ENCODE peak calls at places on chromosomes 6 and 20, in eight cellular contexts. P is PC-3, X is K562, W is heart right ventricle, Y is DND-41, G is left ventricle myocardium inferior, T is aorta, B is cardiac muscle cell. Z is an unnamed sample.
A peak's percentile ranks its signal among the peaks of the same experiment; 100 is the strongest.

GRCh38 chr20:4904127-4904860 is 97.0 kb downstream of the SLC23A2 start:
- DNase-seq in P (peak; percentile 13), X (no peak), W (no peak), Y (no peak), G (no peak), T (no peak), B (no peak), Z (no peak)

GRCh38 chr6:32772656-32773055 is 9.3 kb upstream of the HLA-DQB2 start:
- DNase-seq in P (no peak), X (no peak), W (no peak), Y (no peak), G (no peak), T (no peak), B (no peak), Z (no peak)

GRCh38 chr6:42726026-42726425 is 3.6 kb upstream of the PRPH2 start:
- DNase-seq in P (no peak), X (no peak), W (no peak), Y (no peak), G (no peak), T (no peak), B (no peak), Z (no peak)

GRCh38 chr20:24764825-24765224 is 184.2 kb upstream of the CST7 start:
- DNase-seq in P (no peak), X (no peak), W (no peak), Y (no peak), G (no peak), T (no peak), B (no peak), Z (no peak)

GRCh38 chr6:120564779-120565178 is 769.5 kb downstream of the TBC1D32 start:
- DNase-seq in P (no peak), X (no peak), W (no peak), Y (no peak), G (no peak), T (no peak), B (no peak), Z (no peak)

GRCh38 chr20:43722153-43722505 is 4.7 kb downstream of the GTSF1L start:
- DNase-seq in P (no peak), X (no peak), W (no peak), Y (no peak), G (no peak), T (no peak), B (no peak), Z (no peak)

GRCh38 chr6:168377481-168377850 is 57.9 kb upstream of the DACT2 start:
- DNase-seq in P (no peak), X (peak; percentile 6), W (peak; percentile 44), Y (no peak), G (peak; percentile 73), T (peak; percentile 81), B (no peak), Z (no peak)

GRCh38 chr20:14232650-14233049 is 104.8 kb downstream of the FLRT3 start:
- DNase-seq in P (no peak), X (no peak), W (no peak), Y (no peak), G (no peak), T (no peak), B (no peak), Z (no peak)

GRCh38 chr6:51098801-51099200 is 280.1 kb downstream of the TFAP2B start:
- DNase-seq in P (peak; percentile 69), X (no peak), W (no peak), Y (no peak), G (no peak), T (no peak), B (no peak), Z (no peak)

GRCh38 chr20:17229256-17229655 is 2.4 kb downstream of the PCSK2 start:
- DNase-seq in P (no peak), X (no peak), W (no peak), Y (no peak), G (no peak), T (no peak), B (no peak), Z (no peak)

GRCh38 chr6:12844284-12845223 is 128.0 kb downstream of the PHACTR1 start:
- DNase-seq in P (peak; percentile 52), X (peak; percentile 29), W (no peak), Y (no peak), G (no peak), T (no peak), B (peak; percentile 32), Z (peak; percentile 56)

GRCh38 chr6:16331328-16332174 is 93.2 kb downstream of the GMPR start:
- DNase-seq in P (peak; percentile 75), X (peak; percentile 86), W (peak; percentile 71), Y (peak; percentile 33), G (peak; percentile 74), T (peak; percentile 93), B (peak; percentile 81), Z (peak; percentile 91)

GRCh38 chr6:85126448-85127178 is 323.3 kb upstream of the NT5E start:
- DNase-seq in P (peak; percentile 67), X (peak; percentile 62), W (peak; percentile 22), Y (peak; percentile 50), G (peak; percentile 27), T (peak; percentile 85), B (peak; percentile 68), Z (peak; percentile 39)

GRCh38 chr20:546353-546752 is 2.8 kb upstream of the CSNK2A1 start:
- DNase-seq in P (no peak), X (no peak), W (no peak), Y (no peak), G (no peak), T (no peak), B (no peak), Z (no peak)

GRCh38 chr6:161257778-161258457 is 15.9 kb downstream of the AGPAT4 start:
- DNase-seq in P (peak; percentile 88), X (no peak), W (no peak), Y (no peak), G (no peak), T (no peak), B (no peak), Z (peak; percentile 86)

GRCh38 chr6:10391299-10391630 is 23.6 kb downstream of the TFAP2A start:
- DNase-seq in P (no peak), X (no peak), W (no peak), Y (no peak), G (no peak), T (no peak), B (no peak), Z (no peak)

GRCh38 chr6:55562318-55562717 is 16.7 kb downstream of the HMGCLL1 start:
- DNase-seq in P (no peak), X (no peak), W (no peak), Y (no peak), G (peak; percentile 17), T (no peak), B (no peak), Z (no peak)

GRCh38 chr6:72669324-72669723 is 47.5 kb downstream of the KCNQ5 start:
- DNase-seq in P (no peak), X (no peak), W (no peak), Y (peak; percentile 16), G (no peak), T (no peak), B (no peak), Z (no peak)

GRCh38 chr6:138107752-138108592 is 753 bp upstream of the PERP start:
- DNase-seq in P (peak; percentile 25), X (peak; percentile 38), W (peak; percentile 14), Y (no peak), G (no peak), T (no peak), B (no peak), Z (no peak)

DNA sequence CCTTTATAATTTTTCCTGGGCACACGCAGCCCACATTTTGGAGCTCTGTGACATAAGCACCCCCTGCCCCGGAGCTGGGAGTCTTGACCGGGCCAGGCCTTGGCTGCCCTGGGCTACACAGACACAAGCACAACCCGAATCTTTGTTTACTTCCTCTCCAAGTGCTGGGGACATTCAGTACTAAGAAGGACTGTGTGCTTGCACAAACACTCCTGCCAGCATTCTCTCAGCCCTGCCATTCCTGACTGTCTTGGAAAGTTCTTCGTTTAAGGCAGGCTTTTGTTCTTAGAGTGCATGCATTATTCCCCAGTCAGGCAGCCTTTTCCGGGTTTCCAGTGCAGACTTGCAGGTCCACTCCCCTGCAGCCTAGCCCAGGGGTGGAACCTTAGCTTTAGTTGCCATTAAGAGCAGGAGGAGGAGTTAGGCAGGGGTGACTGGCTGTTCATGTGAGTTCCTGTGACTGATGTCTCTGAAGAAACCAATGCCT is 28.6 kb downstream of the FOXO3 start:
- DNase-seq in P (peak; percentile 47), X (peak; percentile 82), W (peak; percentile 66), Y (no peak), G (peak; percentile 74), T (peak; percentile 79), B (peak; percentile 71), Z (peak; percentile 69)
- H3K4me1 ChIP-seq in P (peaks cover 28% of the 10 kb centered on the region), X (peaks cover 8% of the 10 kb centered on the region), W (peaks cover 89% of the 10 kb centered on the region), Y (peaks cover 48% of the 10 kb centered on the region), G (peaks cover 98% of the 10 kb centered on the region), T (peaks cover 38% of the 10 kb centered on the region), B (peaks cover 55% of the 10 kb centered on the region), Z (peaks cover 87% of the 10 kb centered on the region)

DNA sequence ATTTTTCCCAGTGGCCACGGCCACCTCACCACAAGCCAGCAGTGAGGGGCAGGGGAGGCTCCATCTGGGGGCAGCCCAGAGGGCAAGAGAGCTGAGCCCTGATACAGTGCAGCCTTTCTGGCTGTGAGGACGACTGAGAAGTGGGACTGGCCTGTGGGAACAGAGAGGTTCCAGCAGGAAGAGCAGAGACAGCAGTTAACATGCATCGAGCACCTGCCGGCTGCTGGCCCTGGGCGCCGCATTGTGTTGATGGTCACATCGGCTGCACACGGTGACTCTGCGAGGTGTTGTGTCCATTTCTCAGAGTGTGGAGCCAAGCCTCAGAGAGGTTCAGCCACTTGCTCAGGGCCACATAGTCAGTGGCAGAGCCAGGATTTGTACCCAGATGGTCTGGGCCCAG is 9.8 kb downstream of the FOXS1 start:
- DNase-seq in P (no peak), X (no peak), W (no peak), Y (no peak), G (no peak), T (no peak), B (no peak), Z (no peak)
- H3K4me1 ChIP-seq in P (peaks cover 17% of the 10 kb centered on the region), X (peaks cover 51% of the 10 kb centered on the region), W (peaks cover 23% of the 10 kb centered on the region), Y (peaks cover 6% of the 10 kb centered on the region), G (peaks cover 46% of the 10 kb centered on the region), T (no peaks in the 10 kb centered on the region), B (no peaks in the 10 kb centered on the region), Z (peaks cover 25% of the 10 kb centered on the region)

GRCh38 chr6:298233-299049 is 6.2 kb downstream of the DUSP22 start:
- DNase-seq in P (no peak), X (no peak), W (no peak), Y (no peak), G (no peak), T (no peak), B (no peak), Z (no peak)

GRCh38 chr6:300026-300425 is 7.7 kb downstream of the DUSP22 start:
- DNase-seq in P (no peak), X (no peak), W (no peak), Y (no peak), G (no peak), T (no peak), B (no peak), Z (no peak)

GRCh38 chr6:296151-297122 is 4.2 kb downstream of the DUSP22 start:
- DNase-seq in P (no peak), X (no peak), W (no peak), Y (peak; percentile 35), G (no peak), T (no peak), B (no peak), Z (no peak)

GRCh38 chr6:299050-299980 is 7.0 kb downstream of the DUSP22 start:
- DNase-seq in P (no peak), X (no peak), W (no peak), Y (no peak), G (no peak), T (no peak), B (no peak), Z (peak; percentile 68)

GRCh38 chr6:297571-298232 is 5.4 kb downstream of the DUSP22 start:
- DNase-seq in P (no peak), X (no peak), W (no peak), Y (no peak), G (no peak), T (no peak), B (no peak), Z (no peak)
- H3K4me1 ChIP-seq in P (peaks cover 7% of the 10 kb centered on the region), X (peaks cover 7% of the 10 kb centered on the region), W (peaks cover 4% of the 10 kb centered on the region), Y (peaks cover 21% of the 10 kb centered on the region), G (peaks cover 60% of the 10 kb centered on the region), T (no peaks in the 10 kb centered on the region), B (no peaks in the 10 kb centered on the region), Z (peaks cover 17% of the 10 kb centered on the region)

GRCh38 chr6:155201461-155202226 is 62.2 kb upstream of the CLDN20 start:
- DNase-seq in P (peak; percentile 88), X (no peak), W (no peak), Y (no peak), G (no peak), T (no peak), B (no peak), Z (peak; percentile 73)
- H3K4me1 ChIP-seq in P (peaks cover 14% of the 10 kb centered on the region), X (no peaks in the 10 kb centered on the region), W (no peaks in the 10 kb centered on the region), Y (no peaks in the 10 kb centered on the region), G (no peaks in the 10 kb centered on the region), T (no peaks in the 10 kb centered on the region), B (no peaks in the 10 kb centered on the region), Z (peaks cover 9% of the 10 kb centered on the region)